ENCODE peak calls at places on chromosome 19, in five cellular contexts. C is ovary; K is CD4-positive, alpha-beta T cell; Z is lower lobe of right lung; W is CD8-positive, alpha-beta T cell. E is an unnamed sample.

GRCh38 chr19:7477758-7478157 is 11.1 kb downstream of the PEX11G start:
- DNase-seq in C (no peak), K (no peak), Z (no peak), W (no peak), E (no peak)

GRCh38 chr19:40525234-40526051 is 51.2 kb upstream of the SHKBP1 start:
- DNase-seq in C (no peak), K (no peak), Z (no peak), W (no peak), E (no peak)

GRCh38 chr19:54158812-54159351 is 639 bp downstream of the LENG1 start:
- DNase-seq in C (no peak), K (no peak), Z (no peak), W (no peak), E (no peak)

GRCh38 chr19:47255947-47256687 is at the start of gene CCDC9:
- DNase-seq in C (peak), K (peak), Z (peak), W (peak), E (peak)

GRCh38 chr19:55220525-55220924 is 8.0 kb downstream of the TMEM86B start:
- DNase-seq in C (no peak), K (no peak), Z (no peak), W (no peak), E (no peak)

GRCh38 chr19:6663236-6664187 is 6.4 kb downstream of the TNFSF14 start:
- DNase-seq in C (no peak), K (no peak), Z (no peak), W (no peak), E (no peak)

GRCh38 chr19:40702337-40703012 is 12.0 kb upstream of the NUMBL start:
- DNase-seq in C (no peak), K (no peak), Z (no peak), W (no peak), E (no peak)

GRCh38 chr19:29089315-29089855 is 123.6 kb downstream of the UQCRFS1 start:
- DNase-seq in C (no peak), K (no peak), Z (no peak), W (no peak), E (no peak)

GRCh38 chr19:18220632-18221275 is 5.5 kb downstream of the PDE4C start:
- DNase-seq in C (no peak), K (no peak), Z (no peak), W (no peak), E (no peak)

GRCh38 chr19:16330368-16330801 is 5.8 kb downstream of the KLF2 start:
- DNase-seq in C (peak), K (peak), Z (peak), W (peak), E (peak)

GRCh38 chr19:8455018-8455417 is 10.2 kb downstream of the HNRNPM start:
- DNase-seq in C (no peak), K (no peak), Z (no peak), W (no peak), E (no peak)

GRCh38 chr19:33811246-33811645 is 14.6 kb downstream of the KCTD15 start:
- DNase-seq in C (no peak), K (no peak), Z (peak), W (no peak), E (no peak)

GRCh38 chr19:5691930-5692784 is 2.1 kb downstream of the RPL36 start:
- DNase-seq in C (no peak), K (no peak), Z (peak), W (peak), E (no peak)

GRCh38 chr19:46603195-46603637 is 2.1 kb downstream of the CALM3 start:
- DNase-seq in C (no peak), K (no peak), Z (peak), W (no peak), E (peak)

GRCh38 chr19:7874080-7874856 is at the start of gene PRR36:
- DNase-seq in C (peak), K (no peak), Z (peak), W (no peak), E (no peak)

GRCh38 chr19:47093841-47094240 is 19.7 kb downstream of the ZC3H4 start:
- DNase-seq in C (no peak), K (no peak), Z (no peak), W (no peak), E (no peak)

GRCh38 chr19:37803250-37803854 is 24.0 kb upstream of the ZNF573 start:
- DNase-seq in C (no peak), K (no peak), Z (no peak), W (no peak), E (no peak)

GRCh38 chr19:14381689-14382474 is 638 bp downstream of the ADGRE5 start:
- DNase-seq in C (no peak), K (peak), Z (peak), W (peak), E (peak)

GRCh38 chr19:22144394-22144793 is 52.4 kb downstream of the ZNF676 start:
- DNase-seq in C (no peak), K (no peak), Z (no peak), W (no peak), E (no peak)

GRCh38 chr19:16461630-16462051 is 10.1 kb downstream of the EPS15L1 start:
- DNase-seq in C (no peak), K (no peak), Z (no peak), W (no peak), E (peak)

GRCh38 chr19:13554506-13555235 is 48.4 kb upstream of the CACNA1A start:
- DNase-seq in C (no peak), K (no peak), Z (no peak), W (no peak), E (no peak)

GRCh38 chr19:7787141-7787540 is 24.1 kb downstream of the CLEC4M start:
- DNase-seq in C (no peak), K (no peak), Z (no peak), W (no peak), E (no peak)

GRCh38 chr19:14475251-14476073 is at the start of gene PTGER1:
- DNase-seq in C (no peak), K (no peak), Z (no peak), W (no peak), E (no peak)

GRCh38 chr19:31666126-31666525 is 316.9 kb upstream of the TSHZ3 start:
- DNase-seq in C (no peak), K (no peak), Z (no peak), W (no peak), E (no peak)

GRCh38 chr19:41795031-41795461 is 1.3 kb upstream of the CEACAM3 start:
- DNase-seq in C (no peak), K (peak), Z (no peak), W (peak), E (no peak)

GRCh38 chr19:4909897-4910593 is 744 bp downstream of the UHRF1 start:
- DNase-seq in C (peak), K (peak), Z (peak), W (peak), E (peak)

GRCh38 chr19:47699360-47699917 is 13.8 kb upstream of the EHD2 start:
- DNase-seq in C (peak), K (peak), Z (peak), W (peak), E (no peak)

GRCh38 chr19:16374436-16374835 is 49.8 kb downstream of the KLF2 start:
- DNase-seq in C (no peak), K (no peak), Z (peak), W (no peak), E (no peak)

GRCh38 chr19:42156571-42156970 is 24.3 kb upstream of the POU2F2 start:
- DNase-seq in C (no peak), K (no peak), Z (no peak), W (no peak), E (no peak)

DNA sequence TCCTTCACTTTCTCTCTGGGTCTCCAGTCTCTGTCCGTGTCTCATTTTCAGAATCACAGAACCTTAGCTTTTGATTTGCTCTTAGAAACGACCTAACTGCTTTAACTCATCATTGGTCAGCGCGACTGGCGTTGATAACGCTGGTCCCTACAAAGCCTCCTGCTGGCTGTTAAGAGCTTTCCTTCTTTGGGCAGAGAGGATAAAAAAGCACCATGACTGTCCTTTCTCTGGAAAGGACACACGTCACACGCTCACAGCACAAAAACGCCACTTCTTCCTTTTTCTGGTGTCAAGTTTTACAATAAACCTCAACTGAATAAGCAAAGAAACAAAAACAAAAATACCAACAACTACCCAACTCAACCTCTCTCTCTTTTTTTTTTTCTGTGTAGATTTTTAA is 1.7 kb upstream of the KLK12 start:
- DNase-seq in C (no peak), K (no peak), Z (no peak), W (no peak), E (no peak)
- H3K27ac ChIP-seq in C (no peak), K (no peak), Z (no peak), W (no peak), E (no peak)

GRCh38 chr19:10270616-10271394 is at the start of gene ICAM1:
- DNase-seq in C (peak), K (peak), Z (peak), W (peak), E (peak)
- TF ChIP-seq CTCF in C (no peak), K (peak), Z (peak), W (peak), E (no peak)

GRCh38 chr19:3363841-3364500 is 2.4 kb upstream of the NFIC start:
- DNase-seq in C (peak), K (no peak), Z (no peak), W (no peak), E (no peak)

GRCh38 chr19:3366104-3366760 is at the start of gene NFIC:
- DNase-seq in C (peak), K (peak), Z (peak), W (no peak), E (peak)

GRCh38 chr19:3365447-3366103 is 808 bp upstream of the NFIC start:
- DNase-seq in C (peak), K (no peak), Z (peak), W (no peak), E (peak)

GRCh38 chr19:3364501-3364858 is 1.9 kb upstream of the NFIC start:
- DNase-seq in C (no peak), K (no peak), Z (no peak), W (no peak), E (no peak)

GRCh38 chr19:3365093-3365446 is 1.3 kb upstream of the NFIC start:
- DNase-seq in C (peak), K (no peak), Z (no peak), W (no peak), E (no peak)
- H3K27ac ChIP-seq in C (peak), K (no peak), Z (peak), W (no peak), E (peak)

DNA sequence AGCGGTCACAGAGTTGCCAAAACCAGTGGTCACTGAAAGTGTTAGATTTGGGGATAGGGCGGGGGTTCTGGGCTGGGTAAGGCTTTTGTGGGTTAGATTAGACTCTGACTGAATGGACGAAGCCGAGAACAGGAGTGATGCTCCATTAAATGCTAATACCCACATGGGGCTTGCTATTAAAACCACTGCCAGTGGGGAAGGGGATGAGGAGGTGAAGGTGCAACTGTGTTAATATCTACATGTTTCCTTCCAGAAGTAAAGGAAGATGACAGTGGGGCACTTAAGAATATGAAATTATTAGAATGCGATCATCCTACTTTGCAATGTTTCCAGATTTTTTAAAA is 573 bp upstream of the ZNF614 start:
- DNase-seq in C (no peak), K (no peak), Z (no peak), W (no peak), E (no peak)
- TF ChIP-seq CTCF in C (no peak), K (no peak), Z (no peak), W (no peak), E (no peak)